ENCODE peak calls at places on chromosomes 3 and 15, in nine cellular contexts. T is WTC11, Y is SK-N-MC, P is AG10803, M is HEK293T, K is M059J, E is BE2C, X is GM03348, B is foreskin keratinocyte. N is an unnamed sample.

GRCh38 chr15:30922469-30923311 is 19.0 kb downstream of the FAN1 start:
- DNase-seq in X (no peak), P (peak), Y (no peak), M (no peak), T (peak), K (peak), B (peak), E (no peak), N (peak)

GRCh38 chr15:90011705-90012104 is 10.6 kb downstream of the ZNF710 start:
- DNase-seq in T (no peak), Y (no peak), X (no peak), M (no peak), E (no peak), B (no peak), P (no peak), K (no peak), N (no peak)

GRCh38 chr3:193772389-193772788 is 179.4 kb downstream of the OPA1 start:
- DNase-seq in X (no peak), T (no peak), Y (no peak), M (no peak), K (peak), P (no peak), B (no peak), E (no peak), N (peak)

GRCh38 chr3:39267631-39268553 is 11.9 kb downstream of the CX3CR1 start:
- DNase-seq in T (no peak), Y (no peak), M (no peak), X (no peak), E (no peak), K (no peak), B (no peak), P (no peak), N (no peak)

GRCh38 chr3:96813820-96814580 is 394 bp upstream of the EPHA6 start:
- DNase-seq in X (peak), E (peak), M (peak), K (no peak), Y (no peak), B (peak), P (peak), T (peak), N (peak)

GRCh38 chr3:172031957-172032356 is 7.4 kb upstream of the FNDC3B start:
- DNase-seq in T (no peak), M (no peak), K (no peak), P (no peak), Y (no peak), X (no peak), B (no peak), E (no peak), N (no peak)

GRCh38 chr3:77196146-77196545 is 156.2 kb downstream of the ROBO2 start:
- DNase-seq in B (no peak), P (peak), T (no peak), E (no peak), X (no peak), Y (no peak), M (no peak), K (no peak), N (no peak)

GRCh38 chr15:29242466-29243242 is 27.0 kb downstream of the NSMCE3 start:
- DNase-seq in T (no peak), Y (no peak), B (no peak), K (no peak), M (no peak), X (peak), E (no peak), P (peak), N (no peak)

GRCh38 chr3:128487813-128488635 is 5.0 kb downstream of the GATA2 start:
- DNase-seq in M (peak), Y (no peak), X (peak), T (peak), K (peak), E (peak), B (no peak), P (peak), N (peak)

GRCh38 chr3:107356706-107357105 is 20.5 kb upstream of the CCDC54 start:
- DNase-seq in X (no peak), Y (no peak), P (no peak), M (no peak), K (no peak), B (peak), T (no peak), E (no peak), N (no peak)

GRCh38 chr15:81298606-81299005 is 25.3 kb downstream of the STARD5 start:
- DNase-seq in Y (no peak), T (no peak), E (no peak), K (no peak), M (no peak), B (no peak), P (no peak), X (no peak), N (no peak)

GRCh38 chr3:167785790-167786189 is 50.3 kb downstream of the SERPINI1 start:
- DNase-seq in P (no peak), E (no peak), M (no peak), B (no peak), Y (no peak), K (no peak), T (no peak), X (no peak), N (no peak)

GRCh38 chr15:50256188-50257041 is 9.1 kb downstream of the HDC start:
- DNase-seq in M (no peak), P (peak), X (no peak), E (no peak), T (no peak), K (peak), Y (no peak), B (peak), N (peak)

GRCh38 chr3:115550285-115550741 is 73.0 kb upstream of the GAP43 start:
- DNase-seq in E (no peak), M (no peak), X (peak), K (no peak), B (no peak), T (no peak), P (peak), Y (no peak), N (no peak)

N was measured in renal cortical epithelial cell.